ENCODE peak calls at places on chromosomes 3 and 15, in seven cellular contexts. I is pancreas; A is stimulated activated CD4-positive, alpha-beta T cell treated with anti-CD3 and anti-CD28 coated beads, Interleukin-4, amount 100 ng/mL, for 48 hours; X is H7; J is PC-3; F is psoas muscle; B is T-helper 1 cell. R is an unnamed sample.

GRCh38 chr3:115270849-115271248 is 123.8 kb upstream of the ZBTB20 start:
- DNase-seq in B (no peak), I (no peak), X (no peak), J (no peak), A (no peak), F (no peak), R (no peak)

GRCh38 chr15:31292391-31293020 is 34.1 kb upstream of the KLF13 start:
- DNase-seq in A (no peak), F (no peak), J (no peak), X (no peak), I (no peak), B (no peak), R (no peak)

GRCh38 chr3:155859859-155860258 is 5.6 kb upstream of the SLC33A1 start:
- DNase-seq in J (peak), A (no peak), X (no peak), B (peak), F (no peak), I (no peak), R (no peak)

GRCh38 chr3:50616003-50616769 is 765 bp upstream of the MAPKAPK3 start:
- DNase-seq in B (peak), J (peak), A (peak), X (peak), I (peak), F (peak), R (peak)

GRCh38 chr15:57384816-57385215 is 8.5 kb downstream of the CGNL1 start:
- DNase-seq in F (no peak), J (peak), I (no peak), X (no peak), A (no peak), B (no peak), R (no peak)

GRCh38 chr15:85171736-85172135 is 190.1 kb downstream of the PDE8A start:
- DNase-seq in B (no peak), A (no peak), I (no peak), X (no peak), F (no peak), J (no peak), R (no peak)

GRCh38 chr3:156448300-156448699 is 106.6 kb downstream of the SSR3 start:
- DNase-seq in A (no peak), J (peak), B (peak), I (no peak), X (peak), F (no peak), R (no peak)

GRCh38 chr15:69735126-69735525 is 282.5 kb downstream of the RPLP1 start:
- DNase-seq in J (no peak), I (no peak), B (no peak), F (no peak), X (peak), A (no peak), R (no peak)

GRCh38 chr3:98699132-98699531 is 64.0 kb upstream of the ST3GAL6 start:
- DNase-seq in A (no peak), X (no peak), J (peak), F (no peak), I (no peak), B (no peak), R (no peak)

GRCh38 chr15:47846911-47847310 is 129.6 kb downstream of the SEMA6D start:
- DNase-seq in B (no peak), J (no peak), I (no peak), A (no peak), F (no peak), X (no peak), R (no peak)

GRCh38 chr3:149009732-149010131 is 18.4 kb downstream of the GYG1 start:
- DNase-seq in B (peak), J (no peak), I (no peak), A (no peak), X (no peak), F (no peak), R (no peak)

GRCh38 chr3:148036331-148036881 is 627.2 kb downstream of the ZIC1 start:
- DNase-seq in B (no peak), I (no peak), X (no peak), F (no peak), J (peak), A (no peak), R (no peak)

R was measured in activated T-cell treated with anti-CD3 and anti-CD28 coated beads for 24 hours.